ENCODE peak calls at places on chromosome X, in five cellular contexts. C is KG1; O is NCI-H1105 treated with DMSO at 0.1 percent for 48 hours; Z is CD4-positive, alpha-beta T cell; H is OCI-LY7. F is an unnamed sample.

GRCh38 chrX:45801554-45801953 is 600.9 kb upstream of the DIPK2B start:
- DNase-seq in H (peak), Z (no peak), C (no peak), O (peak), F (peak)

GRCh38 chrX:336227-336626 is 17.6 kb upstream of the GTPBP6 start:
- DNase-seq in Z (no peak), H (no peak), C (no peak), O (no peak), F (no peak)

GRCh38 chrX:35890699-35891098 is 28.8 kb upstream of the CFAP47 start:
- DNase-seq in O (peak), C (no peak), Z (no peak), H (peak), F (peak)

GRCh38 chrX:38898261-38898660 is 97.0 kb downstream of the MID1IP1 start:
- DNase-seq in C (no peak), H (peak), O (no peak), Z (no peak), F (peak)

GRCh38 chrX:123181515-123181914 is 2.6 kb upstream of the GRIA3 start:
- DNase-seq in C (no peak), O (no peak), H (no peak), Z (no peak), F (no peak)

GRCh38 chrX:23008431-23009099 is 8.8 kb downstream of the DDX53 start:
- DNase-seq in H (peak), C (no peak), O (peak), Z (no peak), F (peak)

GRCh38 chrX:103197721-103198306 is 17.1 kb upstream of the BEX4 start:
- DNase-seq in Z (no peak), C (no peak), H (no peak), O (no peak), F (no peak)

GRCh38 chrX:43958529-43958928 is 14.7 kb downstream of the NDP start:
- DNase-seq in C (peak), H (peak), Z (no peak), O (peak), F (peak)

GRCh38 chrX:14899607-14900006 is 26.4 kb downstream of the MOSPD2 start:
- DNase-seq in O (no peak), C (no peak), H (no peak), Z (no peak), F (peak)

GRCh38 chrX:123188081-123188480 is 4.0 kb downstream of the GRIA3 start:
- DNase-seq in H (no peak), C (no peak), Z (no peak), O (no peak), F (no peak)

GRCh38 chrX:4263005-4263404 is 549.6 kb upstream of the PRKX start:
- DNase-seq in Z (no peak), H (no peak), C (no peak), O (peak), F (peak)

GRCh38 chrX:46588263-46588662 is 14.7 kb downstream of the CHST7 start:
- DNase-seq in H (peak), Z (peak), C (peak), O (no peak), F (no peak)

GRCh38 chrX:68808686-68809357 is 20.0 kb upstream of the EFNB1 start:
- DNase-seq in H (no peak), O (no peak), Z (no peak), C (no peak), F (peak)

GRCh38 chrX:103517246-103517645 is 2.0 kb downstream of the RAB40A start:
- DNase-seq in H (no peak), Z (no peak), C (no peak), O (no peak), F (no peak)

GRCh38 chrX:150363561-150364346 is 637 bp downstream of the MAMLD1 start:
- DNase-seq in Z (no peak), H (no peak), C (peak), O (peak), F (peak)

GRCh38 chrX:105167233-105167632 is 53.3 kb downstream of the TEX13A start:
- DNase-seq in Z (no peak), O (no peak), H (no peak), C (no peak), F (no peak)

GRCh38 chrX:154840856-154841255 is 6.4 kb upstream of the SMIM9 start:
- DNase-seq in H (peak), O (peak), C (no peak), Z (no peak), F (peak)

GRCh38 chrX:111568356-111568755 is 56.9 kb downstream of the SERTM2 start:
- DNase-seq in Z (no peak), H (no peak), O (no peak), C (no peak), F (peak)

GRCh38 chrX:13376857-13377441 is 57.1 kb upstream of the ATXN3L start:
- DNase-seq in Z (no peak), H (no peak), O (peak), C (no peak), F (peak)

GRCh38 chrX:73836956-73837477 is 274.0 kb downstream of the CHIC1 start:
- DNase-seq in H (no peak), C (no peak), O (no peak), Z (no peak), F (no peak)

GRCh38 chrX:100658936-100659335 is 14.9 kb downstream of the SRPX2 start:
- DNase-seq in C (no peak), O (no peak), Z (no peak), H (no peak), F (peak)

GRCh38 chrX:134512566-134512965 is 52.6 kb downstream of the HPRT1 start:
- DNase-seq in C (no peak), Z (no peak), O (no peak), H (no peak), F (peak)

GRCh38 chrX:66022742-66023725 is 16.8 kb downstream of the VSIG4 start:
- DNase-seq in Z (no peak), C (no peak), H (no peak), O (no peak), F (no peak)

GRCh38 chrX:64894454-64895038 is 81.7 kb downstream of the ZC4H2 start:
- DNase-seq in H (peak), Z (peak), C (peak), O (no peak), F (no peak)

GRCh38 chrX:87664381-87664780 is 146.8 kb downstream of the KLHL4 start:
- DNase-seq in C (no peak), Z (no peak), H (peak), O (peak), F (no peak)

GRCh38 chrX:7372843-7373525 is 225.0 kb upstream of the PUDP start:
- DNase-seq in C (no peak), O (no peak), H (no peak), Z (no peak), F (no peak)

GRCh38 chrX:40897768-40898167 is 162.4 kb upstream of the MED14 start:
- DNase-seq in Z (no peak), C (no peak), O (no peak), H (no peak), F (peak)

GRCh38 chrX:24245201-24245600 is 68.7 kb downstream of the SUPT20HL2 start:
- DNase-seq in C (no peak), Z (no peak), H (no peak), O (no peak), F (no peak)

GRCh38 chrX:100695302-100695701 is 36.6 kb downstream of the SYTL4 start:
- DNase-seq in Z (no peak), C (no peak), H (no peak), O (no peak), F (peak)

GRCh38 chrX:53288173-53288572 is 6.8 kb upstream of the IQSEC2 start:
- DNase-seq in Z (no peak), H (no peak), O (peak), C (no peak), F (peak)

GRCh38 chrX:9146657-9147056 is 112.7 kb upstream of the FAM9B start:
- DNase-seq in O (no peak), Z (no peak), C (no peak), H (no peak), F (no peak)

GRCh38 chrX:40167240-40168182 is 69.8 kb upstream of the BCOR start:
- DNase-seq in H (peak), O (no peak), C (no peak), Z (no peak), F (peak)

GRCh38 chrX:75038925-75039324 is 113.7 kb upstream of the NEXMIF start:
- DNase-seq in H (peak), C (no peak), Z (no peak), O (no peak), F (no peak)